ENCODE peak calls at places on chromosomes 6 and 20, in seven cellular contexts. L is astrocyte, O is psoas muscle, U is nephron progenitor cell, W is mesothelial cell of epicardium, N is neural crest cell, Y is fibroblast of mammary gland. C is an unnamed sample.

GRCh38 chr6:160254467-160255312 is 3.9 kb downstream of the SLC22A2 start:
- DNase-seq in W (no peak), L (no peak), U (no peak), N (no peak), O (no peak), Y (no peak), C (no peak)

GRCh38 chr20:36339646-36340592 is 33.8 kb downstream of the DLGAP4 start:
- DNase-seq in W (no peak), U (no peak), L (no peak), O (peak; percentile 28), N (no peak), Y (no peak), C (no peak)

GRCh38 chr6:87152528-87152950 is 2.8 kb upstream of the ZNF292 start:
- DNase-seq in O (no peak), Y (peak; percentile 21), W (no peak), N (peak; percentile 6), U (no peak), L (peak; percentile 21), C (no peak)

GRCh38 chr6:32108094-32108627 is 977 bp downstream of the TNXB start:
- DNase-seq in O (peak; percentile 81), U (no peak), L (no peak), Y (peak; percentile 55), W (no peak), N (no peak), C (peak; percentile 74)

GRCh38 chr20:23253524-23253923 is 97.1 kb upstream of the NXT1 start:
- DNase-seq in W (no peak), U (no peak), O (no peak), L (no peak), N (no peak), Y (no peak), C (no peak)

GRCh38 chr6:169643521-169643920 is 58.3 kb downstream of the WDR27 start:
- DNase-seq in U (no peak), O (no peak), L (no peak), Y (no peak), N (no peak), W (no peak), C (no peak)

GRCh38 chr6:82988904-82989303 is 76.7 kb downstream of the UBE3D start:
- DNase-seq in L (peak; percentile 33), W (no peak), N (no peak), U (peak; percentile 27), O (no peak), Y (peak; percentile 10), C (no peak)

GRCh38 chr20:62804632-62805364 is at the start of gene OGFR:
- DNase-seq in N (no peak), W (no peak), O (peak; percentile 80), Y (no peak), L (peak; percentile 21), U (peak; percentile 73), C (peak; percentile 51)

GRCh38 chr6:18147616-18148015 is 7.3 kb downstream of the TPMT start:
- DNase-seq in N (no peak), O (no peak), W (no peak), L (no peak), Y (no peak), U (no peak), C (no peak)

GRCh38 chr6:143698759-143699750 is 21.3 kb downstream of the PHACTR2 start:
- DNase-seq in O (no peak), U (no peak), W (no peak), L (no peak), N (no peak), Y (no peak), C (no peak)

GRCh38 chr20:32809907-32810306 is 9.8 kb upstream of the MAPRE1 start:
- DNase-seq in U (no peak), O (no peak), N (no peak), Y (no peak), W (no peak), L (no peak), C (no peak)

GRCh38 chr20:38658879-38659612 is 57.4 kb downstream of the ARHGAP40 start:
- DNase-seq in O (no peak), Y (peak; percentile 10), W (no peak), N (peak; percentile 20), U (peak; percentile 49), L (no peak), C (no peak)

GRCh38 chr20:62860391-62860923 is 1.2 kb downstream of the TCFL5 start:
- DNase-seq in L (peak; percentile 30), W (no peak), N (no peak), Y (peak; percentile 48), U (no peak), O (peak; percentile 52), C (no peak)

GRCh38 chr20:16143596-16143995 is 429.7 kb downstream of the KIF16B start:
- DNase-seq in U (no peak), L (no peak), O (no peak), N (no peak), W (no peak), Y (no peak), C (no peak)

GRCh38 chr6:106411643-106412200 is 51.2 kb downstream of the CRYBG1 start:
- DNase-seq in O (no peak), W (no peak), Y (no peak), L (no peak), U (no peak), N (no peak), C (no peak)

GRCh38 chr6:144033816-144034540 is 25.9 kb upstream of the PLAGL1 start:
- DNase-seq in U (no peak), O (no peak), Y (peak; percentile 90), L (peak; percentile 71), N (no peak), W (no peak), C (no peak)

GRCh38 chr6:133551847-133552331 is 310.7 kb downstream of the EYA4 start:
- DNase-seq in O (peak; percentile 84), N (no peak), W (no peak), L (peak; percentile 100), Y (peak; percentile 98), U (no peak), C (peak; percentile 70)

GRCh38 chr20:20205141-20205861 is 153.0 kb downstream of the CFAP61 start:
- DNase-seq in U (no peak), Y (no peak), W (no peak), N (no peak), O (no peak), L (no peak), C (no peak)

DNA sequence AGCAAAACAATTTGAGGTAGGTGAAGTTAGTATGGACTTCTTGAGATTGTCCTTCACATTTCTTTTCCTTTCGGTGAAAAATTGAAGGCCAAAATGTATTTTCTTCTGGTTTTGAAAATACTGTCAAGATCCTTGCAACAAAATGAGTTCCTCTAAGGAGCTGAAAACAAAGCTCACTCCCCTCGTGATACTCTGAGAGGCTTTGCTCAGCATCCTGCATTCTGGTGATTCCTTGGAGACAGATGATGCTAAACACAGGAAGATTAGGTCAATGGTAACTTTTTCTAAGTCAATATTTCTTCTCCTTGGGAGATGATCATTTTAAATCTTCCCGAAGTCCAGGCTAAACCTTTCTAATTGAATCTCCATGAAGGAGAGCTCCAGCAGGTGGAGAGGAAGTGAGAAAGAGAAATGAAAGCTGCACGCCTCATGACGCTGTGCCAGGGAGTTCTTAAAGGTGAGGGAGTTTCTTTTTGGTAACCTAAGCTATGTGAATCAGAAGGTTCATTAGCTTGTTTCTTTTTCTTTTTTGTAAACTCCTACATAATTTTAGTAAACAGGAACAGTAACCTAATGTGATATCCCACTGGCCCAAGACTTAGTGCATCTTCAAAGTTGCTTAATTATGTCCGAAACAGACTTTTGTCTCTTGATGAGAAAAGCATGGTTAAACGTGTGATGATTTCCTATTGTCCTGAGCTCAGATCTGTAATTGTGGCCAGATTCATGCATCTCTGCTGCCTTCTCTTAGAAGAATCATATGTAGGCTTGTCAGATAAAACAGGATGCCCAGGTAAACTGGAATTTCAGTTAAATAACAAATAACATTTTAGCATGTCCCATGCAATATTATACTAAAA is 15.0 kb downstream of the ESR1 start:
- DNase-seq in Y (no peak), N (no peak), U (no peak), O (no peak), W (no peak), L (no peak), C (no peak)
- TF ChIP-seq CTCF in Y (no peak), N (no peak), U (no peak), O (no peak), W (no peak), L (no peak), C (no peak)

GRCh38 chr6:168226095-168226781 is 93.3 kb downstream of the DACT2 start:
- DNase-seq in Y (no peak), N (no peak), O (no peak), U (no peak), L (no peak), W (no peak), C (no peak)
- TF ChIP-seq CTCF in Y (no peak), N (no peak), O (no peak), U (no peak), L (no peak), W (no peak), C (no peak)

DNA sequence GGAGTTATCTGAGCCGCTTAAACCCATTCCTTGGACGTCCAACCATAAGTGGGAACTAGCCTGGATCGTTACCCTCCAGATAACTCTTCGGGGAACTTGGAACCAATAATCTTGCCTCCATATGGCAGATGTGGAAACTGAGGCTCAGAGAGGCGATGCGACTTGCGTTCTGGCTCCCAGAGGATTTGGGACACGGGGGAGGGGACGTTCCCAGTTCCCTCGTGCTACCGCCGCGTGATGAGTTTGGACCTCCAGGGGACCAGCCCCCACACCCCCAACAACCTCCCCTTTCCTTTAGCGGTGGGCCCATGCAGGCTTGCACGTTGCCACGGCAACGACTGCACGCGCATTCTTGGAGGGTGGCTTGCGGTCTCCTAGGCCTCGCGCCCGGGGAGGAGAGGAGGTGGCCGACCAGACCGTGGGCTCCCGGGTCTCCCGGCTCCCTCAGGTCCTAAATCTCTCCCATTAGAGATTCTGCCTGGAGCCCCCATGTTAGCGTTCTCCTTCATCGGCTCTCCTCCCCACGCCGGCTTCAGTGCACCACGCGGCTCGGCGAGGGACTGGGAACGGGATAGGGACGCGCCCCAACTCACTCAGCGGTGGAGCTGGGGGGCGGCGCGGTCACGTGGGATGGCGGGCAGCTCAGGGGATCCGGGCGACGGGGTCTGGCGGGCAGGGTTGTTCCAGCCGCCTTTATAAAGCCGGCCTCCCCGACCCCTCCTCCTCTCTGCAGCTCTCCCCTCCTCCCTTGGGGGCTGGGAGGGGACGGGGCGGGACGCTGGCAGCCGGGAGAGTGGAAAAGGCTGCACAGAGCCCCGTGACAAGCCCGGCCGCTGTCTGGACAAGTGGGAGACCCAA is at the start of gene PLTP:
- DNase-seq in W (peak; percentile 60), O (peak; percentile 82), N (peak; percentile 70), Y (peak; percentile 48), U (peak; percentile 80), L (peak; percentile 65), C (peak; percentile 88)
- TF ChIP-seq CTCF in W (no peak), O (no peak), N (no peak), Y (no peak), U (no peak), L (no peak), C (no peak)

DNA sequence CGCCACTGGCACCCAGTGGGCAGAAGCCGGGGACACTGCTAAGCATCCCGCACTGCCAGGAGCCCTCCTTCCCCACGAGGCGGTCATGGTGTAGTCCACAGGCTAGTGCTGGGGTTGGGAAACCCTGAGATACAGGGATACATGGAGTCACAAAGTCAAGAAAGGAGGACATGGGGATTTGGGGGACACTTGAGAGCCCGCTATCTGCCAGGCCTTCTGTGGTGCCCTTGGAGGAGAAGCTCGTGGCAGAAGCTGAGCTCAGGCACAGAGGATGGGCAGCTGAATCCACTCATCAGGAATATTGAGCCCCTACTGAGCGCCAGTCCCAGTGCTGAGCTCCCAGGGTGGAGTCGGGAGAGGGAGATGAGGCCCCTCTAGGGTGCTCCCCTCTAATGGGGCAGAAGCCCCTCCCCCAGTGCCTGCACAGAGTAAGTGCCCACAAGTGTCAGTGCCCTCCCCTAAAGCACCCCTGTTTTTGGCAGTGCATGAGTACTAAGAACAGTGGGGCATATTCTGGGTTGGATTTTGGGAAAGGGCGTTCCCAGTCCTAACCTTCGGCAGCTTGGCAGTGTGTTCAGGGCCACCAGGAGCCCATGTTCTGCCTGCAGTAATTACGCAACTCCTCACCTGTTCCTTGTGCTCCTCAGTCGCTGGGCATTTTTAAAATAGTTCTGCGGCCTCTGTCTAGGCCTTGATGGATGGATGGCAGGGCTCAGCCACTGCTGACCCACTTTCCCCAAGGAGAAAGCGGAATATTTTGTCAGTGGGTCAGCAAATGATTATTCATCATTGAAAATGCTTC is 25.5 kb upstream of the PHACTR3 start:
- DNase-seq in U (no peak), Y (no peak), O (no peak), L (no peak), W (no peak), N (no peak), C (no peak)
- TF ChIP-seq CTCF in U (no peak), Y (no peak), O (no peak), L (no peak), W (no peak), N (no peak), C (no peak)

C was measured in tibial artery.